ENCODE peak calls at places on chromosome 15, in seven cellular contexts. X is transverse colon, E is pancreas, M is GM06990, P is right lobe of liver, B is GM23338, V is cardiac fibroblast. R is an unnamed sample.
A peak's percentile ranks its signal among the peaks of the same experiment; 100 is the strongest.

GRCh38 chr15:52523192-52523591 is 5.5 kb downstream of the MYO5A start:
- DNase-seq in V (peak; percentile 41), E (no peak), M (no peak), P (no peak), X (no peak), B (no peak), R (no peak)

GRCh38 chr15:40092416-40093223 is 16.1 kb downstream of the BMF start:
- DNase-seq in X (peak; percentile 74), B (no peak), E (no peak), V (peak; percentile 94), M (no peak), P (peak; percentile 63), R (no peak)

GRCh38 chr15:35068861-35069260 is 16.2 kb downstream of the NANOGP8 start:
- DNase-seq in B (no peak), E (no peak), M (no peak), V (no peak), P (no peak), X (no peak), R (no peak)

GRCh38 chr15:40338041-40338657 is 2.6 kb downstream of the CCDC9B start:
- DNase-seq in M (peak; percentile 48), X (peak; percentile 81), P (peak; percentile 82), B (peak; percentile 92), E (peak; percentile 83), V (peak; percentile 79), R (peak; percentile 73)

GRCh38 chr15:39684215-39684614 is 98.4 kb downstream of the FSIP1 start:
- DNase-seq in P (no peak), X (no peak), V (no peak), M (no peak), E (no peak), B (no peak), R (no peak)

GRCh38 chr15:49847937-49848823 is 227.3 kb downstream of the DTWD1 start:
- DNase-seq in P (no peak), E (no peak), M (no peak), B (no peak), V (peak; percentile 95), X (no peak), R (no peak)

GRCh38 chr15:65066635-65067333 is 1.0 kb downstream of the RASL12 start:
- DNase-seq in V (no peak), X (no peak), B (peak; percentile 35), E (no peak), M (no peak), P (no peak), R (no peak)

GRCh38 chr15:45355860-45356259 is 22.5 kb downstream of the GATM start:
- DNase-seq in V (no peak), B (no peak), X (no peak), E (no peak), M (no peak), P (no peak), R (no peak)

GRCh38 chr15:61702224-61703120 is 357.8 kb downstream of the VPS13C start:
- DNase-seq in X (no peak), V (no peak), P (no peak), M (no peak), E (no peak), B (peak; percentile 62), R (peak; percentile 32)

GRCh38 chr15:22257047-22257667 is 176.8 kb downstream of the OR4M2 start:
- DNase-seq in X (no peak), P (peak; percentile 41), M (no peak), B (no peak), V (no peak), E (no peak), R (no peak)

GRCh38 chr15:83194527-83194926 is 13.1 kb downstream of the HDGFL3 start:
- DNase-seq in B (no peak), X (no peak), M (no peak), E (no peak), V (no peak), P (no peak), R (no peak)

GRCh38 chr15:64807751-64808222 is 17.7 kb downstream of the PIF1 start:
- DNase-seq in M (no peak), V (no peak), X (no peak), E (no peak), P (no peak), B (peak; percentile 100), R (no peak)

GRCh38 chr15:100781961-100782525 is 97.6 kb upstream of the ALDH1A3 start:
- DNase-seq in B (peak; percentile 33), X (no peak), M (no peak), V (no peak), E (no peak), P (no peak), R (no peak)

GRCh38 chr15:40234783-40235182 is 4.1 kb upstream of the PAK6 start:
- DNase-seq in E (no peak), M (no peak), X (no peak), B (no peak), V (no peak), P (peak; percentile 18), R (no peak)

GRCh38 chr15:66650433-66650832 is 51.6 kb upstream of the SMAD6 start:
- DNase-seq in B (no peak), V (no peak), X (no peak), M (no peak), E (no peak), P (peak; percentile 91), R (no peak)

GRCh38 chr15:40489274-40490175 is 18.7 kb downstream of the CHST14 start:
- DNase-seq in X (no peak), E (no peak), V (no peak), B (peak; percentile 28), P (no peak), M (no peak), R (no peak)

GRCh38 chr15:69951511-69952209 is 146.1 kb downstream of the TLE3 start:
- DNase-seq in M (no peak), X (no peak), V (peak; percentile 17), E (no peak), P (no peak), B (no peak), R (no peak)

DNA sequence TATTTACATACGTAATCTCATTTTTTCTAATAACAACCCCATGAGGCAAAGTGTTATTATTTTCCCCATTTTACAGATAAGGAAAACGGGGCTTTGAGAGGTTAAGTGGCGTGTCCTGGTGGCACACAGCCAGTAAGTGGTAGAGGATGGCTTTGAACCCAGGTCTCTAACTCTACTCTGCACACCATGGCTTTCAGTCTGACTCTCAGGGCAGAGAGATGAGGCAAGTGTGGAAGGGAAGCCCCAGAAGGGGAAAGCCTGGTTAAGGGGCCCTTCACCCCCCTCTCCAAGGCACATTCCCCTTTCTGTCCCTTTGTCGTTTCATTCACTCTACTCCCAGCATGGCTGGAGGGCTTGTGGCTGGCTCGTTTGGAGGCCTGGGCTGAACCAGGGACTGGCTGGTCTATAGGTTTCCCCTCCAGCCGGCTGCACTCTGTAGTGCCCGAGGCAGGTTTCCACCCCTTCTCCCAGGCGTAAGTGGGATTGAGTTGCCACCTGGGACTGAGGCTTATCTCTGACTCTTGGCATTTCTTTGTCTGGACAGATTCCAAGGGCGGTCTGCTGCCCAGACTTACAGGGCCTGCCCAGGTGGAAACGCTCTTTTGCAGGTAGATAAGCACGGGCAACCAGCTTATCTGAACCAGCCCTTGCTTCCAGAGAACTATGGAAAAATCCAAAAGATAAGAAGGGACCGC is 12.1 kb downstream of the SEMA4B start:
- DNase-seq in P (no peak), E (peak; percentile 70), X (peak; percentile 72), M (no peak), V (no peak), B (no peak), R (no peak)
- H3K4me3 ChIP-seq in P (no peak overlapping the region), E (no peak overlapping the region), X (no peak overlapping the region), M (no peak overlapping the region), V (no peak overlapping the region), B (no peak overlapping the region), R (no peak overlapping the region)

GRCh38 chr15:90931737-90932659 is at the start of gene HDDC3:
- DNase-seq in V (peak; percentile 87), B (peak; percentile 95), P (peak; percentile 93), E (peak; percentile 99), X (peak; percentile 95), M (peak; percentile 92), R (peak; percentile 85)

GRCh38 chr15:90932660-90932991 is 277 bp upstream of the HDDC3 start:
- DNase-seq in P (no peak), X (no peak), B (no peak), E (no peak), V (no peak), M (no peak), R (no peak)

GRCh38 chr15:90929709-90930019 is 2.7 kb downstream of the HDDC3 start:
- DNase-seq in P (no peak), M (no peak), V (no peak), E (no peak), X (no peak), B (no peak), R (peak; percentile 29)

GRCh38 chr15:90933310-90933709 is 961 bp upstream of the HDDC3 start:
- DNase-seq in V (no peak), M (no peak), P (no peak), B (no peak), E (no peak), X (no peak), R (no peak)

DNA sequence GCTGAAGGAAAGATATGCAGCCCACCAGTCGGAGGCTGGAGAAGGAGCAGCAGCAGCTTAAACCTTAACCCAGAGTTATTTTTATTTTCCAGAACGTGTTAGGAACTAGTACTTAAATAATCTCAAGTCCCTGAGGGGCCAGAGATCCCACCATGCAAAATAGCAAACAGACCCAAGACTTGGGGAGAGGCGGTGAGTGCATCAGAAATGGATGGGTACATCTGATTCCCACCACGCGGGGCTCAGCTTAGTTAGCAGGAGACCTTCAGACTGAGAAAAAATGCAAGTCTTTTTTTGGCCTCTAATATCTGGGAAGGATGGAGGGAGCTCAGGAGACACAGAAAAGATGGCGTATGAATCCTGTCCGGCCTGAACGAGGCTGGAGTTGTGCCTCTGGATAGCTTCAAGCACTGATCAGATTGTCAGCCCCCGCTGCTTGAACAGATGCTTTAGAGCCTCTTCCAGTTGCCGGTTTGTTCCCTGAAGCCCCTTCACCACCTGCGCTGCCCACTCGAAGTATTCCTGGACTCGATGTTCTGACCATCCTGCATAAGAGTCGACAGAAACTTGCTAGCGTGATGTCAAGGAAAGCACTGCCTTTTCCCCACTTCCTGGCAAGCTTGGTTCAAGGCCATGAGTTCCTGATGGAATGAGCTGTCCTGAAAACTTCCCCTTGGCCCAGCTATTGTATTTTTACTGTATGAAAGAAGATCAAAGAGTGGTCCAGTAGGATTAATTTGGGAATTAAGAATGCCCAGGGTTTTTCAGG is 1.3 kb downstream of the HDDC3 start:
- DNase-seq in E (no peak), X (no peak), P (no peak), B (no peak), M (peak; percentile 41), V (peak; percentile 48), R (no peak)
- H3K4me3 ChIP-seq in E (peak overlapping the region; percentile 84), X (no peak overlapping the region), P (peak overlapping the region; percentile 71), B (peak overlapping the region; percentile 94), M (peak overlapping the region; percentile 82), V (peak overlapping the region; percentile 64), R (peak overlapping the region; percentile 99)

DNA sequence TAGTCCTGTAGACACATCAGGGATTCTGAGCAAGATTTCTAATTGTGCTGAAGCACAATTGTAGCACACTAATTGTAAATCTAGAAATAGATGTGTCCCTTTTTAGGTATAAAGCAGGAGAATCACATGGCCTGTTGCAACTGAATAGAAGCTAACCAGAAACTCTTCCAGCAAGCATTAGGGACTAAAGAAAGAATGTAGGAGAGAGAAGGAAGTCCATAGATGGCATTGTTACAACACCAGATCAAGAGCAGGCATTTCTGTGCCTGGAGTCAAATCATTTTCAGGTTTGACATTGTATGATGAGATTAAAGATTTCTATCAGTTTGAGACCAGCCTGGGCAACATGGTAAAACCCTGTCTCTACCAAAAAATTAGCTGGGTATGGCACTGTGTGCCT is 27.4 kb downstream of the CALML4 start:
- DNase-seq in V (peak; percentile 59), E (no peak), P (no peak), M (no peak), X (no peak), B (no peak), R (no peak)
- H3K4me3 ChIP-seq in V (no peak overlapping the region), E (no peak overlapping the region), P (no peak overlapping the region), M (no peak overlapping the region), X (no peak overlapping the region), B (no peak overlapping the region), R (no peak overlapping the region)

GRCh38 chr15:95609096-95609495 is 721.4 kb upstream of the NR2F2 start:
- DNase-seq in B (no peak), V (peak; percentile 45), X (no peak), E (no peak), P (no peak), M (no peak), R (no peak)
- H3K4me3 ChIP-seq in B (no peak overlapping the region), V (no peak overlapping the region), X (no peak overlapping the region), E (no peak overlapping the region), P (no peak overlapping the region), M (no peak overlapping the region), R (no peak overlapping the region)

R was measured in Jurkat, Clone E6-1.